ENCODE peak calls at places on chromosomes 4 and X, in six cellular contexts. One of them, this sample, is unnamed.

GRCh38 chrX:77785400-77785745 is 643 bp downstream of the ATRX start:
- DNase-seq in mesenchymal stem cell: peak; percentile 35
- DNase-seq in H9: peak; percentile 32
- DNase-seq in IMR-90: peak; percentile 8
- DNase-seq in H1: no peak
- DNase-seq in mesendoderm: peak; percentile 59
- DNase-seq in this sample: peak; percentile 17

GRCh38 chr4:180086480-180087170 is 2156.6 kb upstream of the TENM3 start:
- DNase-seq in mesenchymal stem cell: no peak
- DNase-seq in H9: no peak
- DNase-seq in IMR-90: no peak
- DNase-seq in H1: no peak
- DNase-seq in mesendoderm: no peak
- DNase-seq in this sample: no peak

GRCh38 chr4:38612996-38613395 is 51.0 kb upstream of the KLF3 start:
- DNase-seq in mesenchymal stem cell: no peak
- DNase-seq in H9: no peak
- DNase-seq in IMR-90: no peak
- DNase-seq in H1: no peak
- DNase-seq in mesendoderm: no peak
- DNase-seq in this sample: no peak

GRCh38 chr4:93657527-93657926 is 171.0 kb upstream of the ATOH1 start:
- DNase-seq in mesenchymal stem cell: no peak
- DNase-seq in H9: no peak
- DNase-seq in IMR-90: no peak
- DNase-seq in H1: no peak
- DNase-seq in mesendoderm: no peak
- DNase-seq in this sample: no peak

GRCh38 chr4:72319596-72319995 is 249.4 kb downstream of the ADAMTS3 start:
- DNase-seq in mesenchymal stem cell: no peak
- DNase-seq in H9: no peak
- DNase-seq in IMR-90: peak; percentile 69
- DNase-seq in H1: no peak
- DNase-seq in mesendoderm: no peak
- DNase-seq in this sample: no peak

GRCh38 chr4:98516441-98517323 is 141.7 kb downstream of the TSPAN5 start:
- DNase-seq in mesenchymal stem cell: peak; percentile 55
- DNase-seq in H9: no peak
- DNase-seq in IMR-90: peak; percentile 27
- DNase-seq in H1: no peak
- DNase-seq in mesendoderm: no peak
- DNase-seq in this sample: no peak

GRCh38 chr4:108355523-108356208 is 186.9 kb upstream of the LEF1 start:
- DNase-seq in mesenchymal stem cell: no peak
- DNase-seq in H9: no peak
- DNase-seq in IMR-90: no peak
- DNase-seq in H1: no peak
- DNase-seq in mesendoderm: no peak
- DNase-seq in this sample: no peak

GRCh38 chr4:60173718-60174117 is 1026.4 kb upstream of the ADGRL3 start:
- DNase-seq in mesenchymal stem cell: no peak
- DNase-seq in H9: no peak
- DNase-seq in IMR-90: no peak
- DNase-seq in H1: no peak
- DNase-seq in mesendoderm: no peak
- DNase-seq in this sample: no peak

GRCh38 chr4:70008771-70009170 is 13.0 kb downstream of the STATH start:
- DNase-seq in mesenchymal stem cell: no peak
- DNase-seq in H9: no peak
- DNase-seq in IMR-90: no peak
- DNase-seq in H1: no peak
- DNase-seq in mesendoderm: peak; percentile 82
- DNase-seq in this sample: peak; percentile 46

GRCh38 chr4:132344924-132345828 is 803.9 kb upstream of the PCDH10 start:
- DNase-seq in mesenchymal stem cell: no peak
- DNase-seq in H9: no peak
- DNase-seq in IMR-90: no peak
- DNase-seq in H1: no peak
- DNase-seq in mesendoderm: no peak
- DNase-seq in this sample: no peak

GRCh38 chrX:119647552-119648420 is 41.6 kb upstream of the NKRF start:
- DNase-seq in mesenchymal stem cell: no peak
- DNase-seq in H9: no peak
- DNase-seq in IMR-90: no peak
- DNase-seq in H1: no peak
- DNase-seq in mesendoderm: no peak
- DNase-seq in this sample: no peak

GRCh38 chr4:179398414-179398813 is 1956.2 kb upstream of the AGA start:
- DNase-seq in mesenchymal stem cell: peak; percentile 5
- DNase-seq in H9: no peak
- DNase-seq in IMR-90: no peak
- DNase-seq in H1: no peak
- DNase-seq in mesendoderm: no peak
- DNase-seq in this sample: no peak

GRCh38 chrX:134095366-134095765 is 110.0 kb upstream of the GPC3 start:
- DNase-seq in mesenchymal stem cell: no peak
- DNase-seq in H9: no peak
- DNase-seq in IMR-90: no peak
- DNase-seq in H1: no peak
- DNase-seq in mesendoderm: no peak
- DNase-seq in this sample: no peak

GRCh38 chrX:123994730-123995129 is 33.2 kb downstream of the STAG2 start:
- DNase-seq in mesenchymal stem cell: no peak
- DNase-seq in H9: no peak
- DNase-seq in IMR-90: no peak
- DNase-seq in H1: no peak
- DNase-seq in mesendoderm: no peak
- DNase-seq in this sample: no peak

GRCh38 chr4:7655267-7655548 is 220.5 kb upstream of the PSAPL1 start:
- DNase-seq in mesenchymal stem cell: no peak
- DNase-seq in H9: no peak
- DNase-seq in IMR-90: no peak
- DNase-seq in H1: no peak
- DNase-seq in mesendoderm: no peak
- DNase-seq in this sample: no peak

GRCh38 chrX:119503484-119503861 is 35.2 kb downstream of the SLC25A5 start:
- DNase-seq in mesenchymal stem cell: peak; percentile 82
- DNase-seq in H9: no peak
- DNase-seq in IMR-90: peak; percentile 81
- DNase-seq in H1: no peak
- DNase-seq in mesendoderm: peak; percentile 53
- DNase-seq in this sample: no peak

GRCh38 chr4:10092481-10093272 is 23.9 kb downstream of the WDR1 start:
- DNase-seq in mesenchymal stem cell: no peak
- DNase-seq in H9: no peak
- DNase-seq in IMR-90: no peak
- DNase-seq in H1: no peak
- DNase-seq in mesendoderm: no peak
- DNase-seq in this sample: no peak

GRCh38 chrX:17689971-17690409 is 47.3 kb upstream of the SCML1 start:
- DNase-seq in mesenchymal stem cell: peak; percentile 43
- DNase-seq in H9: no peak
- DNase-seq in IMR-90: peak; percentile 72
- DNase-seq in H1: no peak
- DNase-seq in mesendoderm: peak; percentile 49
- DNase-seq in this sample: peak; percentile 40

GRCh38 chr4:28966982-28967381 is 1753.2 kb upstream of the PCDH7 start:
- DNase-seq in mesenchymal stem cell: peak; percentile 82
- DNase-seq in H9: no peak
- DNase-seq in IMR-90: peak; percentile 90
- DNase-seq in H1: no peak
- DNase-seq in mesendoderm: peak; percentile 3
- DNase-seq in this sample: no peak
- H2BK15ac ChIP-seq in mesenchymal stem cell: no peak overlapping the region
- H2BK15ac ChIP-seq in H9: no peak overlapping the region
- H2BK15ac ChIP-seq in IMR-90: no peak overlapping the region
- H2BK15ac ChIP-seq in H1: no peak overlapping the region
- H2BK15ac ChIP-seq in mesendoderm: no peak overlapping the region
- H2BK15ac ChIP-seq in this sample: no peak overlapping the region

GRCh38 chr4:185204238-185204910 is 574 bp upstream of the CFAP97 start:
- DNase-seq in mesenchymal stem cell: no peak
- DNase-seq in H9: no peak
- DNase-seq in IMR-90: peak; percentile 21
- DNase-seq in H1: no peak
- DNase-seq in mesendoderm: peak; percentile 45
- DNase-seq in this sample: no peak
- H2BK120ac ChIP-seq in mesenchymal stem cell: no peak overlapping the region
- H2BK120ac ChIP-seq in H9: no peak overlapping the region
- H2BK120ac ChIP-seq in IMR-90: no peak overlapping the region
- H2BK120ac ChIP-seq in H1: no peak overlapping the region
- H2BK120ac ChIP-seq in mesendoderm: no peak overlapping the region
- H2BK120ac ChIP-seq in this sample: peak overlapping the region; percentile 87

GRCh38 chr4:104279744-104280143 is 214.9 kb downstream of the CXXC4 start:
- DNase-seq in mesenchymal stem cell: no peak
- DNase-seq in H9: no peak
- DNase-seq in IMR-90: no peak
- DNase-seq in H1: no peak
- DNase-seq in mesendoderm: no peak
- DNase-seq in this sample: no peak
- H2BK15ac ChIP-seq in mesenchymal stem cell: no peak overlapping the region
- H2BK15ac ChIP-seq in H9: no peak overlapping the region
- H2BK15ac ChIP-seq in IMR-90: no peak overlapping the region
- H2BK15ac ChIP-seq in H1: no peak overlapping the region
- H2BK15ac ChIP-seq in mesendoderm: no peak overlapping the region
- H2BK15ac ChIP-seq in this sample: no peak overlapping the region

GRCh38 chr4:42654606-42655005 is 2.3 kb downstream of the ATP8A1 start:
- DNase-seq in mesenchymal stem cell: peak; percentile 62
- DNase-seq in H9: no peak
- DNase-seq in IMR-90: peak; percentile 50
- DNase-seq in H1: no peak
- DNase-seq in mesendoderm: peak; percentile 28
- DNase-seq in this sample: no peak

GRCh38 chr4:42655248-42655647 is 1.7 kb downstream of the ATP8A1 start:
- DNase-seq in mesenchymal stem cell: no peak
- DNase-seq in H9: no peak
- DNase-seq in IMR-90: no peak
- DNase-seq in H1: no peak
- DNase-seq in mesendoderm: no peak
- DNase-seq in this sample: no peak

GRCh38 chr4:42656736-42656985 is 244 bp downstream of the ATP8A1 start:
- DNase-seq in mesenchymal stem cell: no peak
- DNase-seq in H9: no peak
- DNase-seq in IMR-90: no peak
- DNase-seq in H1: no peak
- DNase-seq in mesendoderm: no peak
- DNase-seq in this sample: no peak

GRCh38 chr4:42655921-42656735 is 777 bp downstream of the ATP8A1 start:
- DNase-seq in mesenchymal stem cell: peak; percentile 29
- DNase-seq in H9: peak; percentile 34
- DNase-seq in IMR-90: no peak
- DNase-seq in H1: no peak
- DNase-seq in mesendoderm: peak; percentile 46
- DNase-seq in this sample: peak; percentile 8

GRCh38 chr4:42656986-42657792 is at the start of gene ATP8A1:
- DNase-seq in mesenchymal stem cell: peak; percentile 89
- DNase-seq in H9: peak; percentile 95
- DNase-seq in IMR-90: peak; percentile 68
- DNase-seq in H1: peak; percentile 70
- DNase-seq in mesendoderm: peak; percentile 97
- DNase-seq in this sample: peak; percentile 91
- H2BK120ac ChIP-seq in mesenchymal stem cell: peak within 1 kb of the TSS; percentile 98
- H2BK120ac ChIP-seq in H9: no peak within 1 kb of the TSS
- H2BK120ac ChIP-seq in IMR-90: peak within 1 kb of the TSS; percentile 100
- H2BK120ac ChIP-seq in H1: peak within 1 kb of the TSS; percentile 92
- H2BK120ac ChIP-seq in mesendoderm: no peak within 1 kb of the TSS
- H2BK120ac ChIP-seq in this sample: no peak within 1 kb of the TSS

DNA sequence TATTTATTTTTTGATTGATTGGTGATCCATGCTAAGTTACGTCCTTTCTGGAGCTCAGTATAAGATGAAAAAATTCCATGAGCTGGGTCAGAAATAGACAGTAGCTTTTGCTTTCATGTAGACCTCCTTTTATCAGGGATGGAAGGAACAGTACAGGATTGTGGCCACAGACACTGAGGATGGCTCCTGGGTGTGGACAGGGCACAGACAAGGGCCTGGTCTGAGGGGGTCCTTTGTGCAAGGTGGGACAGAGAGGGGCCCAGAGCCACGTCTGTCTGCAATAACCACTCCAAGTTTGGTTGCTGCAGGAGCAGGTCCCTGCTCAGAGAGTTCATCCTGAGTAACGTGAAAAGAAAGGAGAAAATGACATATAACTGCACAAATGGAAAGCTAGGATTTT is 127.1 kb downstream of the ENPP6 start:
- DNase-seq in mesenchymal stem cell: no peak
- DNase-seq in H9: no peak
- DNase-seq in IMR-90: no peak
- DNase-seq in H1: no peak
- DNase-seq in mesendoderm: no peak
- DNase-seq in this sample: no peak
- H2BK15ac ChIP-seq in mesenchymal stem cell: no peak overlapping the region
- H2BK15ac ChIP-seq in H9: no peak overlapping the region
- H2BK15ac ChIP-seq in IMR-90: no peak overlapping the region
- H2BK15ac ChIP-seq in H1: no peak overlapping the region
- H2BK15ac ChIP-seq in mesendoderm: no peak overlapping the region
- H2BK15ac ChIP-seq in this sample: no peak overlapping the region

GRCh38 chrX:7143076-7143475 is 4.4 kb upstream of the STS start:
- DNase-seq in mesenchymal stem cell: no peak
- DNase-seq in H9: no peak
- DNase-seq in IMR-90: no peak
- DNase-seq in H1: no peak
- DNase-seq in mesendoderm: no peak
- DNase-seq in this sample: no peak

GRCh38 chrX:7144126-7144525 is 3.4 kb upstream of the STS start:
- DNase-seq in mesenchymal stem cell: no peak
- DNase-seq in H9: no peak
- DNase-seq in IMR-90: no peak
- DNase-seq in H1: no peak
- DNase-seq in mesendoderm: no peak
- DNase-seq in this sample: no peak

GRCh38 chrX:7139202-7140081 is 8.1 kb upstream of the STS start:
- DNase-seq in mesenchymal stem cell: peak; percentile 77
- DNase-seq in H9: no peak
- DNase-seq in IMR-90: peak; percentile 92
- DNase-seq in H1: no peak
- DNase-seq in mesendoderm: no peak
- DNase-seq in this sample: no peak
- H2BK120ac ChIP-seq in mesenchymal stem cell: no peak overlapping the region
- H2BK120ac ChIP-seq in H9: no peak overlapping the region
- H2BK120ac ChIP-seq in IMR-90: peak overlapping the region; percentile 40
- H2BK120ac ChIP-seq in H1: no peak overlapping the region
- H2BK120ac ChIP-seq in mesendoderm: no peak overlapping the region
- H2BK120ac ChIP-seq in this sample: no peak overlapping the region

DNA sequence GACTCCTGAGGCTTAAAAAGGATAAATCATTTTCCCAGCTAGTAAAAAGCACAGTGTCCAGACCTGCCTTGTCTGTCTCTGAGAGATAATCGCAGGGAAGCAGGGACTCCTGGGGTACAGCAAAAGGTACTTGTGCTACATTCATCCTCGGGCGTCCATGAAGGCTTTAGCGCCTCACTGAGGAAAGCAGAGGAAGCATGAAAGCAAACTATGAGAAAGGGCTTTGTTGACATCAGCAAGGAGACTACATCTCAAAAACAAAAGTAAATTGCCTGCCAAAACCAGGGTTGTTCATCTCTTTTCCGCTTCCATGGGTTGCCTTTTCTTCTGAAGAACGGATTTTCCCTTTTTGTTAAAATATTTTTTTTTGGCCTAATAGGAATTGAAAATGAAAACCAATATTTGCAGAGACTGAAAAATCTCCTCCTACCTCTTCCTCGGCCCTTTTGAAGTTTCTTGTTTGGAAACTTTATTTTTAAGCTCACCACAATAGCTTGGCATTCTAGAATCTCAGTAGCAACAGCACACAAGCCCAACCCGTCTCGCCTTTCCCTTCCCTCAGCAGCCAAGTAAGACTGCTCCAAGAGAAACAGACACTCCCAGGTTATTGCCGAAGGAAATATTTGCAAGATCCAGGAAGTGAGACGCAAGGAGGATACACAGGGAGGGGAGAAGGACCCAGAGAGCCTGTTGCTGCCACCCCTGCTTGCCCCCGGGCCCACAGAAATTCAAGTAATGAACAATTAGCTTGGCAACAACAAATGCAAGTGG is 148.3 kb upstream of the DGKK start:
- DNase-seq in mesenchymal stem cell: no peak
- DNase-seq in H9: no peak
- DNase-seq in IMR-90: no peak
- DNase-seq in H1: no peak
- DNase-seq in mesendoderm: no peak
- DNase-seq in this sample: no peak
- H2BK15ac ChIP-seq in mesenchymal stem cell: no peak overlapping the region
- H2BK15ac ChIP-seq in H9: no peak overlapping the region
- H2BK15ac ChIP-seq in IMR-90: no peak overlapping the region
- H2BK15ac ChIP-seq in H1: no peak overlapping the region
- H2BK15ac ChIP-seq in mesendoderm: no peak overlapping the region
- H2BK15ac ChIP-seq in this sample: no peak overlapping the region

This sample was measured in neuronal stem cell.